ENCODE peak calls at places on chromosome 22, in five cellular contexts. V, L, Z, D and R are unnamed samples.

GRCh38 chr22:36144886-36145541 is 15.5 kb downstream of the APOL3 start:
- DNase-seq in V (peak; percentile 69), L (peak; percentile 42), Z (peak; percentile 86), D (peak; percentile 53), R (peak; percentile 90)

GRCh38 chr22:20017622-20017958 is 967 bp upstream of the ARVCF start:
- DNase-seq in V (no peak), L (no peak), Z (no peak), D (no peak), R (no peak)

GRCh38 chr22:38240734-38241252 is 32.0 kb downstream of the TMEM184B start:
- DNase-seq in V (peak; percentile 91), L (peak; percentile 45), Z (peak; percentile 92), D (peak; percentile 46), R (peak; percentile 95)

GRCh38 chr22:29936186-29936585 is 53.2 kb downstream of the MTMR3 start:
- DNase-seq in V (no peak), L (no peak), Z (no peak), D (no peak), R (no peak)

GRCh38 chr22:47022075-47022473 is 259.6 kb downstream of the TBC1D22A start:
- DNase-seq in V (peak; percentile 22), L (no peak), Z (no peak), D (no peak), R (no peak)

GRCh38 chr22:48237466-48237865 is 1475.0 kb downstream of the TBC1D22A start:
- DNase-seq in V (no peak), L (no peak), Z (no peak), D (no peak), R (no peak)

GRCh38 chr22:17878970-17879369 is 104.7 kb upstream of the BID start:
- DNase-seq in V (peak; percentile 52), L (no peak), Z (no peak), D (no peak), R (no peak)

GRCh38 chr22:35839811-35840739 is 122.4 kb downstream of the APOL5 start:
- DNase-seq in V (peak; percentile 98), L (peak; percentile 85), Z (peak; percentile 94), D (peak; percentile 79), R (peak; percentile 99)

GRCh38 chr22:28798810-28799124 is 1.6 kb downstream of the XBP1 start:
- DNase-seq in V (no peak), L (no peak), Z (no peak), D (no peak), R (no peak)

GRCh38 chr22:39646614-39647210 is 76.2 kb downstream of the CACNA1I start:
- DNase-seq in V (no peak), L (no peak), Z (no peak), D (no peak), R (no peak)

GRCh38 chr22:27507066-27507715 is 294.4 kb downstream of the MN1 start:
- DNase-seq in V (no peak), L (no peak), Z (no peak), D (no peak), R (no peak)

GRCh38 chr22:42918500-42918899 is 61.4 kb upstream of the ARFGAP3 start:
- DNase-seq in V (no peak), L (no peak), Z (no peak), D (no peak), R (no peak)

GRCh38 chr22:39155421-39155820 is 2.9 kb upstream of the CBX7 start:
- DNase-seq in V (no peak), L (no peak), Z (no peak), D (no peak), R (no peak)

GRCh38 chr22:33715626-33716025 is 204.7 kb downstream of the LARGE1 start:
- DNase-seq in V (no peak), L (no peak), Z (no peak), D (no peak), R (no peak)

GRCh38 chr22:38935023-38935422 is 22.4 kb upstream of the APOBEC3A start:
- DNase-seq in V (no peak), L (no peak), Z (no peak), D (no peak), R (no peak)

GRCh38 chr22:27401321-27401720 is 400.2 kb downstream of the MN1 start:
- DNase-seq in V (peak; percentile 32), L (no peak), Z (no peak), D (no peak), R (no peak)

GRCh38 chr22:31488988-31489617 is 539 bp downstream of the EIF4ENIF1 start:
- DNase-seq in V (peak; percentile 7), L (peak; percentile 27), Z (peak; percentile 45), D (no peak), R (peak; percentile 53)

GRCh38 chr22:31492151-31492550 is 2.5 kb upstream of the EIF4ENIF1 start:
- DNase-seq in V (no peak), L (no peak), Z (no peak), D (no peak), R (no peak)

GRCh38 chr22:31489632-31490495 is at the start of gene EIF4ENIF1:
- DNase-seq in V (peak; percentile 78), L (peak; percentile 73), Z (peak; percentile 76), D (no peak), R (peak; percentile 89)

GRCh38 chr22:31491218-31491962 is 1.7 kb upstream of the EIF4ENIF1 start:
- DNase-seq in V (no peak), L (peak; percentile 59), Z (peak; percentile 31), D (no peak), R (peak; percentile 62)

GRCh38 chr22:31490496-31490925 is 869 bp upstream of the EIF4ENIF1 start:
- DNase-seq in V (peak; percentile 79), L (peak; percentile 26), Z (peak; percentile 39), D (no peak), R (peak; percentile 68)
- H4K8ac ChIP-seq in V (peak overlapping the region; percentile 87), L (no peak overlapping the region), Z (no peak overlapping the region), D (no peak overlapping the region), R (no peak overlapping the region)

DNA sequence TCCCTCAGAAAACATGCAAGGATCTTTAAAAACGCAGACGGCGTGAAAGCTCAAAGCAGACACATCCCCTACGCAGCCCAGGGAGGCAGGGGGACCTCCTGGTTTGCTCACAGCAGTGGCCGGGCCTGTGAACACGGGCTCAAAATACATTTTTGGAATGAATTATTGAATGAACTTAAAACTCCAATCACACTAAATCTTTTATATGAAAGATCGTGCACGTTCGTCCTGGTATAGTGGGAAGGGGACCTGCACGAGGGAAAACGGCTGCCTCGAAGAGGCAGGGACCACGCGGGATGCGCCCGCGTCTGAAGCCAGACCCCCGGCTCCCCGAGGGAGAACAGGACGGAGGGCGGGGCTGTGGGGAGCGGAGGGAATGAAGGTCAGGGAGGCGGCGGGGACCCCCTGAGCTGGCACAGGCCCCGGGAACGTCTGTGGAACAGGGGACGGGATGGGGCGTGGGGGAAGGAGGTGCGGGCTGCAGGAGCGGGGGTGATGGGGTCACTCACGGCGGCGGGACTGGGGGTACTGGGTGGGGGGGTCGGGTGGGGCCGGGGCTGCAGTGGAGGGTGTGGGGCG is 1.3 kb upstream of the PANX2 start:
- DNase-seq in V (no peak), L (no peak), Z (no peak), D (no peak), R (no peak)
- H3K4me2 ChIP-seq in V (no peak overlapping the region), L (peak overlapping the region; percentile 83), Z (peak overlapping the region; percentile 11), D (peak overlapping the region; percentile 76), R (no peak overlapping the region)

DNA sequence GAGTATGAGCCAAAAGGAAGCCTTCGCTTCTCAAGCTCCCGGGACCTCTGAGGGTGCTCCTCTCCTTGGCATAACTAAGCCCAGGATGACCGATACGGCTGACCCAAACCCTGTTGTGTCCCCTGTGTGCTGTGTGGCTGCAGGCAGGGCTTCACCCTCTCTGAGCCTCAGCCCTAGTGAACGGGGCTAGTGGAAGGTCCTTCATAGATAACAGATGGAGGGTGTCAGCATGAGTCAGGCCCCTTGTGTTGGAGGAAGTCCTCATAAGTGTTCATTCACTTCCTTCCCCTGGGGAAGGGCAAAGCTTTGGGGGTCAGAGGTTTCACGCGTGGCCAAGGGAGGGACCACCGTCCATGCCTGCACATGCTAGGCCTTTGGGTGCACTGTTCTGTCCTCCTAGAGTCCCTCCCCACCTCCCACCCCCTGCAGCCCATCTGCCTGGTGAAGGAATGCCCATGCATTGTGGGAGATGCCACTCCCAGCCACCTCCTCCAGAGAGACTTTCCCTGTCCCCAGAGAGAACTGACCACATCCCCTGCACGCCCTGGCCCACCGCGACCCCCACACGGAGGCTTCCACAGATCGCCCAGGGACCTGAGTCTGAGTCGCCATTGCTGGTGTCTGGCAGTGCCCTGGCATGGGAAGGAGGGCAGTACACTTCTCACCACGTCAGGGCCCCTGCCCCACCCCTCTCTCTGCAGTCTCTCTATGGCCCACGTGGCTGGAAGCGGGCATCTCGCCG is 21.3 kb downstream of the SHISAL1 start:
- DNase-seq in V (peak; percentile 7), L (no peak), Z (no peak), D (no peak), R (no peak)
- H4K8ac ChIP-seq in V (peak overlapping the region; percentile 3), L (peak overlapping the region; percentile 94), Z (no peak overlapping the region), D (peak overlapping the region; percentile 28), R (no peak overlapping the region)

DNA sequence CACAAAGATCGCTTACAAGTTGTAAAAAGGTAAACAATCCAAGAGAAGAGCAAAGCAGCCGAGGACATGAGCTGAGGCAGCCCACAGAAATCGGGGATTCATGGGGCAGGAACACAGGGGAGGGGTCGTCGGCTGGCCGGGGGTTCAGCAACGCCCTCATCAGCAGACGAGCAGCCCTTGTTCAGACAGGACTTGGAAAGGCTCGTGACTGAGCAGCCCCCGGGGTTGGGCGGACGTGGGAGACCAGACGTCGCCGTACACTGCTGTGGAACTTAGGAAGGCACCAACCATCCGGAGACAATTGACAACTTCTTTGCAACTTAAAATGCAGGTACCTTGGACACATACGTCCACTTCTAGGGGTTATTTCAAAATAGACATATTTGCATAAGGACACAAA is 370.5 kb downstream of the BRD1 start:
- DNase-seq in V (no peak), L (no peak), Z (no peak), D (no peak), R (no peak)
- H3K4me2 ChIP-seq in V (no peak overlapping the region), L (no peak overlapping the region), Z (no peak overlapping the region), D (no peak overlapping the region), R (no peak overlapping the region)

GRCh38 chr22:31210830-31211503 is 1.1 kb upstream of the LIMK2 start:
- DNase-seq in V (no peak), L (no peak), Z (no peak), D (no peak), R (no peak)
- H4K8ac ChIP-seq in V (no peak overlapping the region), L (no peak overlapping the region), Z (no peak overlapping the region), D (no peak overlapping the region), R (no peak overlapping the region)

DNA sequence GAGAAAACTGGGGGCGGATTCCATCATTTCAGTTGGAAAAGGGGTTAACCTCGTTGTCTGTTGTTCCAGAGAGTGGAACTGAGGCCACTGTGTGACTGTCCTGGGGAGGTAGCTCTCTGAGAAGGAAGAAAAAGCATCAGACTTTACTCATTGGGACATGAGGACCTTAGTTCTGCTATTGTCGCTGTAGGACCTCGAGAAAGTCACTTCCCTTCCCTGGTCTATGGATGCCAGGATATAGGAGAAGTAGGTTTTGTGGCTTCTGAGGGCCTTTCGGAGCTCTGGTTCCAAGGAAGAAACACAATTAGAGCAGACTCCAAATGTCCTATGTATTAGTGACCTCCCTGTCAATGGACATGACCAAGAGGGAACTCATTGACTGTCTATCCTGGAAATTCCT is 6.2 kb downstream of the MYO18B start:
- DNase-seq in V (no peak), L (no peak), Z (no peak), D (no peak), R (no peak)
- H3K4me2 ChIP-seq in V (no peak overlapping the region), L (no peak overlapping the region), Z (no peak overlapping the region), D (no peak overlapping the region), R (no peak overlapping the region)